ENCODE peak calls at places on chromosomes 4 and X, in seven cellular contexts. One of them, this sample, is unnamed. For H3K36me3 and H3K4me1, the result is how much of the 10 kb centered on the place peaks cover.

GRCh38 chrX:40096395-40097091 is 1.2 kb downstream of the BCOR start:
- DNase-seq in stomach: no peak
- DNase-seq in hepatocyte: peak
- DNase-seq in tibial artery: no peak
- DNase-seq in GM23248: peak
- DNase-seq in CD8-positive, alpha-beta memory T cell: peak
- DNase-seq in upper lobe of right lung: peak
- DNase-seq in this sample: peak

GRCh38 chrX:109952985-109953905 is 49.7 kb upstream of the TMEM164 start:
- DNase-seq in stomach: no peak
- DNase-seq in hepatocyte: no peak
- DNase-seq in tibial artery: no peak
- DNase-seq in GM23248: no peak
- DNase-seq in CD8-positive, alpha-beta memory T cell: no peak
- DNase-seq in upper lobe of right lung: no peak
- DNase-seq in this sample: no peak

GRCh38 chr4:102578819-102579218 is 77.7 kb downstream of the NFKB1 start:
- DNase-seq in stomach: no peak
- DNase-seq in hepatocyte: peak
- DNase-seq in tibial artery: no peak
- DNase-seq in GM23248: no peak
- DNase-seq in CD8-positive, alpha-beta memory T cell: no peak
- DNase-seq in upper lobe of right lung: no peak
- DNase-seq in this sample: no peak

GRCh38 chr4:74896595-74896994 is 36.3 kb upstream of the PARM1 start:
- DNase-seq in stomach: no peak
- DNase-seq in hepatocyte: peak
- DNase-seq in tibial artery: no peak
- DNase-seq in GM23248: no peak
- DNase-seq in CD8-positive, alpha-beta memory T cell: no peak
- DNase-seq in upper lobe of right lung: no peak
- DNase-seq in this sample: no peak

GRCh38 chr4:73853246-73853704 is at the start of gene PF4V1:
- DNase-seq in stomach: peak
- DNase-seq in hepatocyte: peak
- DNase-seq in tibial artery: no peak
- DNase-seq in GM23248: peak
- DNase-seq in CD8-positive, alpha-beta memory T cell: no peak
- DNase-seq in upper lobe of right lung: peak
- DNase-seq in this sample: peak

GRCh38 chr4:85595098-85595775 is 120.3 kb downstream of the ARHGAP24 start:
- DNase-seq in stomach: no peak
- DNase-seq in hepatocyte: no peak
- DNase-seq in tibial artery: no peak
- DNase-seq in GM23248: no peak
- DNase-seq in CD8-positive, alpha-beta memory T cell: no peak
- DNase-seq in upper lobe of right lung: no peak
- DNase-seq in this sample: no peak

GRCh38 chr4:76200771-76201224 is 12.8 kb downstream of the SCARB2 start:
- DNase-seq in stomach: no peak
- DNase-seq in hepatocyte: peak
- DNase-seq in tibial artery: no peak
- DNase-seq in GM23248: no peak
- DNase-seq in CD8-positive, alpha-beta memory T cell: no peak
- DNase-seq in upper lobe of right lung: no peak
- DNase-seq in this sample: peak

GRCh38 chr4:16508968-16509367 is 282.7 kb upstream of the TAPT1 start:
- DNase-seq in stomach: no peak
- DNase-seq in hepatocyte: no peak
- DNase-seq in tibial artery: no peak
- DNase-seq in GM23248: peak
- DNase-seq in CD8-positive, alpha-beta memory T cell: no peak
- DNase-seq in upper lobe of right lung: no peak
- DNase-seq in this sample: no peak

GRCh38 chr4:8362483-8362882 is 78.0 kb downstream of the ACOX3 start:
- DNase-seq in stomach: no peak
- DNase-seq in hepatocyte: no peak
- DNase-seq in tibial artery: no peak
- DNase-seq in GM23248: no peak
- DNase-seq in CD8-positive, alpha-beta memory T cell: no peak
- DNase-seq in upper lobe of right lung: no peak
- DNase-seq in this sample: no peak

GRCh38 chrX:31233941-31234496 is 162.2 kb upstream of the FTHL17 start:
- DNase-seq in stomach: no peak
- DNase-seq in hepatocyte: no peak
- DNase-seq in tibial artery: no peak
- DNase-seq in GM23248: no peak
- DNase-seq in CD8-positive, alpha-beta memory T cell: no peak
- DNase-seq in upper lobe of right lung: no peak
- DNase-seq in this sample: no peak

GRCh38 chrX:40094041-40094899 is 3.5 kb downstream of the BCOR start:
- DNase-seq in stomach: no peak
- DNase-seq in hepatocyte: peak
- DNase-seq in tibial artery: no peak
- DNase-seq in GM23248: peak
- DNase-seq in CD8-positive, alpha-beta memory T cell: peak
- DNase-seq in upper lobe of right lung: peak
- DNase-seq in this sample: peak

GRCh38 chrX:107632291-107632690 is 4.0 kb downstream of the PRPS1 start:
- DNase-seq in stomach: no peak
- DNase-seq in hepatocyte: no peak
- DNase-seq in tibial artery: no peak
- DNase-seq in GM23248: peak
- DNase-seq in CD8-positive, alpha-beta memory T cell: no peak
- DNase-seq in upper lobe of right lung: no peak
- DNase-seq in this sample: no peak

GRCh38 chrX:65752294-65752693 is 84.8 kb downstream of the MSN start:
- DNase-seq in stomach: no peak
- DNase-seq in hepatocyte: no peak
- DNase-seq in tibial artery: no peak
- DNase-seq in GM23248: no peak
- DNase-seq in CD8-positive, alpha-beta memory T cell: no peak
- DNase-seq in upper lobe of right lung: no peak
- DNase-seq in this sample: no peak

GRCh38 chr4:37562592-37562991 is 123.6 kb downstream of the RELL1 start:
- DNase-seq in stomach: no peak
- DNase-seq in hepatocyte: no peak
- DNase-seq in tibial artery: no peak
- DNase-seq in GM23248: peak
- DNase-seq in CD8-positive, alpha-beta memory T cell: no peak
- DNase-seq in upper lobe of right lung: no peak
- DNase-seq in this sample: no peak

GRCh38 chr4:138891610-138892009 is 124.0 kb upstream of the NOCT start:
- DNase-seq in stomach: no peak
- DNase-seq in hepatocyte: no peak
- DNase-seq in tibial artery: no peak
- DNase-seq in GM23248: peak
- DNase-seq in CD8-positive, alpha-beta memory T cell: no peak
- DNase-seq in upper lobe of right lung: no peak
- DNase-seq in this sample: no peak

GRCh38 chr4:127778102-127778501 is 4.0 kb upstream of the HSPA4L start:
- DNase-seq in stomach: no peak
- DNase-seq in hepatocyte: no peak
- DNase-seq in tibial artery: no peak
- DNase-seq in GM23248: no peak
- DNase-seq in CD8-positive, alpha-beta memory T cell: no peak
- DNase-seq in upper lobe of right lung: no peak
- DNase-seq in this sample: no peak

GRCh38 chr4:8095956-8096689 is 62.5 kb downstream of the ABLIM2 start:
- DNase-seq in stomach: no peak
- DNase-seq in hepatocyte: no peak
- DNase-seq in tibial artery: no peak
- DNase-seq in GM23248: no peak
- DNase-seq in CD8-positive, alpha-beta memory T cell: no peak
- DNase-seq in upper lobe of right lung: no peak
- DNase-seq in this sample: no peak

GRCh38 chr4:61359301-61359700 is 159.2 kb downstream of the ADGRL3 start:
- DNase-seq in stomach: no peak
- DNase-seq in hepatocyte: no peak
- DNase-seq in tibial artery: no peak
- DNase-seq in GM23248: no peak
- DNase-seq in CD8-positive, alpha-beta memory T cell: no peak
- DNase-seq in upper lobe of right lung: no peak
- DNase-seq in this sample: no peak

GRCh38 chrX:111262086-111262485 is 8.2 kb downstream of the CAPN6 start:
- DNase-seq in stomach: no peak
- DNase-seq in hepatocyte: peak
- DNase-seq in tibial artery: no peak
- DNase-seq in GM23248: no peak
- DNase-seq in CD8-positive, alpha-beta memory T cell: no peak
- DNase-seq in upper lobe of right lung: no peak
- DNase-seq in this sample: no peak

GRCh38 chr4:152968806-152969394 is 32.8 kb downstream of the FHDC1 start:
- DNase-seq in stomach: no peak
- DNase-seq in hepatocyte: no peak
- DNase-seq in tibial artery: no peak
- DNase-seq in GM23248: peak
- DNase-seq in CD8-positive, alpha-beta memory T cell: no peak
- DNase-seq in upper lobe of right lung: no peak
- DNase-seq in this sample: no peak

GRCh38 chrX:40721489-40722106 is 13.7 kb downstream of the MED14 start:
- DNase-seq in stomach: no peak
- DNase-seq in hepatocyte: no peak
- DNase-seq in tibial artery: no peak
- DNase-seq in GM23248: no peak
- DNase-seq in CD8-positive, alpha-beta memory T cell: no peak
- DNase-seq in upper lobe of right lung: no peak
- DNase-seq in this sample: no peak

GRCh38 chr4:140131663-140132229 is 22.2 kb downstream of the MAML3 start:
- DNase-seq in stomach: no peak
- DNase-seq in hepatocyte: no peak
- DNase-seq in tibial artery: no peak
- DNase-seq in GM23248: no peak
- DNase-seq in CD8-positive, alpha-beta memory T cell: no peak
- DNase-seq in upper lobe of right lung: no peak
- DNase-seq in this sample: no peak

GRCh38 chr4:88335092-88335665 is 43.5 kb upstream of the HERC6 start:
- DNase-seq in stomach: no peak
- DNase-seq in hepatocyte: peak
- DNase-seq in tibial artery: no peak
- DNase-seq in GM23248: peak
- DNase-seq in CD8-positive, alpha-beta memory T cell: no peak
- DNase-seq in upper lobe of right lung: no peak
- DNase-seq in this sample: no peak

GRCh38 chrX:13469963-13470679 is 99.3 kb upstream of the EGFL6 start:
- DNase-seq in stomach: no peak
- DNase-seq in hepatocyte: no peak
- DNase-seq in tibial artery: no peak
- DNase-seq in GM23248: peak
- DNase-seq in CD8-positive, alpha-beta memory T cell: no peak
- DNase-seq in upper lobe of right lung: no peak
- DNase-seq in this sample: no peak

GRCh38 chrX:19514791-19515614 is at the start of gene MAP3K15:
- DNase-seq in stomach: peak
- DNase-seq in hepatocyte: peak
- DNase-seq in tibial artery: no peak
- DNase-seq in GM23248: peak
- DNase-seq in CD8-positive, alpha-beta memory T cell: no peak
- DNase-seq in upper lobe of right lung: peak
- DNase-seq in this sample: peak

GRCh38 chr4:3250956-3251690 is 2.2 kb downstream of the MSANTD1 start:
- DNase-seq in stomach: no peak
- DNase-seq in hepatocyte: no peak
- DNase-seq in tibial artery: peak
- DNase-seq in GM23248: peak
- DNase-seq in CD8-positive, alpha-beta memory T cell: no peak
- DNase-seq in upper lobe of right lung: peak
- DNase-seq in this sample: peak

DNA sequence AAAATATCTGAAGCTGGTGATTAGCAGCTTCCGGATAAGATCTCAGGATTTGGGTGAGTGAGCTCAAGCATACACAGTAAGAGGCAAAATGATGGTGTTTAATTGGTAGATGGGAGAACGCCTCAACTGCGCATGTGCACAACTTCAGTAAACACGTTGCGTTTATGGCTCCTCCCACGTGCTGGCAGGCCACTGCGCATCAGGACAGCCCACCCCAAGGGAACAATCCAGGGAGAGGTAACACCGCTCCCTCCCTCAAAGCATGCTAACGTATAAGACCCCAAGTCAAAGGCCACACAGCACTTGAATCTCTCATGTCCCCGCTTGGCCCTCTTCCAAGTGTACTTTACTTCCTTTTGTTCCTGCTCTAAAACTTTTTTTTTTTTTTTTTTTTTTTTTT is 10.4 kb upstream of the CENPU start:
- DNase-seq in stomach: no peak
- DNase-seq in hepatocyte: no peak
- DNase-seq in tibial artery: no peak
- DNase-seq in GM23248: no peak
- DNase-seq in CD8-positive, alpha-beta memory T cell: no peak
- DNase-seq in upper lobe of right lung: no peak
- DNase-seq in this sample: no peak
- H3K36me3 ChIP-seq in stomach: under half
- H3K36me3 ChIP-seq in hepatocyte: under half
- H3K36me3 ChIP-seq in tibial artery: under half
- H3K36me3 ChIP-seq in GM23248: under half
- H3K36me3 ChIP-seq in CD8-positive, alpha-beta memory T cell: under half
- H3K36me3 ChIP-seq in upper lobe of right lung: under half
- H3K36me3 ChIP-seq in this sample: under half

GRCh38 chrX:153735274-153735673 is 10.6 kb downstream of the ABCD1 start:
- DNase-seq in stomach: no peak
- DNase-seq in hepatocyte: no peak
- DNase-seq in tibial artery: no peak
- DNase-seq in GM23248: peak
- DNase-seq in CD8-positive, alpha-beta memory T cell: no peak
- DNase-seq in upper lobe of right lung: no peak
- DNase-seq in this sample: no peak
- H3K4me3 ChIP-seq in stomach: no peak
- H3K4me3 ChIP-seq in hepatocyte: no peak
- H3K4me3 ChIP-seq in tibial artery: no peak
- H3K4me3 ChIP-seq in GM23248: no peak
- H3K4me3 ChIP-seq in CD8-positive, alpha-beta memory T cell: no peak
- H3K4me3 ChIP-seq in upper lobe of right lung: no peak
- H3K4me3 ChIP-seq in this sample: no peak

GRCh38 chr4:87088188-87088587 is 132.2 kb downstream of the KLHL8 start:
- DNase-seq in stomach: no peak
- DNase-seq in hepatocyte: no peak
- DNase-seq in tibial artery: no peak
- DNase-seq in GM23248: no peak
- DNase-seq in CD8-positive, alpha-beta memory T cell: no peak
- DNase-seq in upper lobe of right lung: no peak
- DNase-seq in this sample: no peak
- H3K4me1 ChIP-seq in stomach: under half
- H3K4me1 ChIP-seq in hepatocyte: under half
- H3K4me1 ChIP-seq in tibial artery: under half
- H3K4me1 ChIP-seq in GM23248: under half
- H3K4me1 ChIP-seq in CD8-positive, alpha-beta memory T cell: under half
- H3K4me1 ChIP-seq in upper lobe of right lung: under half
- H3K4me1 ChIP-seq in this sample: half or more

GRCh38 chr4:158168606-158169005 is 4.2 kb downstream of the GASK1B start:
- DNase-seq in stomach: no peak
- DNase-seq in hepatocyte: no peak
- DNase-seq in tibial artery: no peak
- DNase-seq in GM23248: no peak
- DNase-seq in CD8-positive, alpha-beta memory T cell: no peak
- DNase-seq in upper lobe of right lung: no peak
- DNase-seq in this sample: no peak
- H3K36me3 ChIP-seq in stomach: under half
- H3K36me3 ChIP-seq in hepatocyte: under half
- H3K36me3 ChIP-seq in tibial artery: under half
- H3K36me3 ChIP-seq in GM23248: under half
- H3K36me3 ChIP-seq in CD8-positive, alpha-beta memory T cell: under half
- H3K36me3 ChIP-seq in upper lobe of right lung: under half
- H3K36me3 ChIP-seq in this sample: under half

GRCh38 chr4:54165011-54165410 is 64.1 kb upstream of the PDGFRA start:
- DNase-seq in stomach: no peak
- DNase-seq in hepatocyte: no peak
- DNase-seq in tibial artery: no peak
- DNase-seq in GM23248: no peak
- DNase-seq in CD8-positive, alpha-beta memory T cell: no peak
- DNase-seq in upper lobe of right lung: no peak
- DNase-seq in this sample: no peak
- H3K4me3 ChIP-seq in stomach: no peak
- H3K4me3 ChIP-seq in hepatocyte: no peak
- H3K4me3 ChIP-seq in tibial artery: no peak
- H3K4me3 ChIP-seq in GM23248: peak
- H3K4me3 ChIP-seq in CD8-positive, alpha-beta memory T cell: no peak
- H3K4me3 ChIP-seq in upper lobe of right lung: no peak
- H3K4me3 ChIP-seq in this sample: no peak